ENCODE peak calls at places on chromosomes 11 and 22, in ten cellular contexts. C is foreskin fibroblast; F is CD8-positive, alpha-beta T cell; H is gastrocnemius medialis; T is mesothelial cell of epicardium; B is SK-N-SH; K is fibroblast of lung; G is GM12865; Z is CD4-positive, alpha-beta T cell; P is endothelial cell. U is an unnamed sample.

GRCh38 chr11:121476379-121477032 is 23.7 kb upstream of the SORL1-AS1 start:
- DNase-seq in C (no peak), F (no peak), H (no peak), T (no peak), B (no peak), K (no peak), G (no peak), Z (no peak), P (no peak), U (no peak)

GRCh38 chr11:2625183-2625582 is 74.6 kb downstream of the KCNQ1OT1 start:
- DNase-seq in C (no peak), F (no peak), H (no peak), T (no peak), B (no peak), K (no peak), G (no peak), Z (no peak), P (no peak), U (no peak)

GRCh38 chr11:69771466-69771865 is 3.7 kb downstream of the FGF4 start:
- DNase-seq in C (no peak), F (no peak), H (no peak), T (no peak), B (no peak), K (no peak), G (no peak), Z (no peak), P (no peak), U (no peak)

GRCh38 chr11:117677729-117678310 is 119.2 kb downstream of the DSCAML1 start:
- DNase-seq in C (no peak), F (no peak), H (no peak), T (no peak), B (no peak), K (no peak), G (no peak), Z (no peak), P (no peak), U (no peak)

GRCh38 chr22:40235418-40235817 is 57.7 kb downstream of the TNRC6B start:
- DNase-seq in C (no peak), F (no peak), H (no peak), T (no peak), B (no peak), K (peak), G (no peak), Z (no peak), P (no peak), U (no peak)

GRCh38 chr11:30585892-30586250 is 282 bp downstream of the MPPED2 start:
- DNase-seq in C (no peak), F (no peak), H (no peak), T (peak), B (peak), K (no peak), G (no peak), Z (no peak), P (peak), U (no peak)

GRCh38 chr11:30546334-30546733 is 39.8 kb downstream of the MPPED2 start:
- DNase-seq in C (no peak), F (no peak), H (no peak), T (no peak), B (no peak), K (no peak), G (no peak), Z (no peak), P (no peak), U (no peak)

GRCh38 chr11:119427279-119427678 is 4.3 kb upstream of the THY1 start:
- DNase-seq in C (no peak), F (no peak), H (no peak), T (no peak), B (no peak), K (no peak), G (no peak), Z (no peak), P (no peak), U (peak)

GRCh38 chr22:49349841-49350381 is 477.8 kb downstream of the BRD1 start:
- DNase-seq in C (no peak), F (no peak), H (no peak), T (no peak), B (no peak), K (no peak), G (no peak), Z (no peak), P (no peak), U (no peak)

GRCh38 chr11:58659404-58659803 is 36.9 kb downstream of the CNTF start:
- DNase-seq in C (no peak), F (no peak), H (no peak), T (no peak), B (no peak), K (no peak), G (no peak), Z (no peak), P (no peak), U (no peak)

GRCh38 chr11:101003468-101003867 is 126.1 kb downstream of the PGR start:
- DNase-seq in C (no peak), F (no peak), H (no peak), T (no peak), B (peak), K (no peak), G (peak), Z (no peak), P (no peak), U (no peak)

GRCh38 chr11:31419138-31419537 is 49.5 kb downstream of the DNAJC24 start:
- DNase-seq in C (no peak), F (no peak), H (no peak), T (no peak), B (no peak), K (peak), G (no peak), Z (no peak), P (no peak), U (no peak)

GRCh38 chr11:126104420-126104819 is 41.8 kb upstream of the CDON start:
- DNase-seq in C (no peak), F (no peak), H (no peak), T (no peak), B (no peak), K (no peak), G (no peak), Z (no peak), P (no peak), U (no peak)

GRCh38 chr11:34068098-34068497 is 16.6 kb downstream of the CAPRIN1 start:
- DNase-seq in C (no peak), F (no peak), H (no peak), T (no peak), B (no peak), K (peak), G (no peak), Z (no peak), P (no peak), U (peak)

GRCh38 chr11:116857936-116858335 is 20.5 kb upstream of the APOA1 start:
- DNase-seq in C (no peak), F (no peak), H (no peak), T (no peak), B (peak), K (peak), G (no peak), Z (no peak), P (no peak), U (peak)

GRCh38 chr22:21775061-21775460 is 39.5 kb upstream of the YPEL1 start:
- DNase-seq in C (peak), F (no peak), H (no peak), T (no peak), B (no peak), K (peak), G (no peak), Z (no peak), P (no peak), U (peak)
- TF ChIP-seq CTCF in C (no peak), F (no peak), H (no peak), T (no peak), B (no peak), K (no peak), G (no peak), Z (no peak), P (no peak), U (no peak)

GRCh38 chr11:102589047-102589459 is 36.1 kb downstream of the MMP20 start:
- DNase-seq in C (no peak), F (no peak), H (no peak), T (no peak), B (no peak), K (no peak), G (peak), Z (no peak), P (no peak), U (no peak)

GRCh38 chr11:102590646-102591045 is 34.5 kb downstream of the MMP20 start:
- DNase-seq in C (no peak), F (no peak), H (no peak), T (no peak), B (no peak), K (no peak), G (no peak), Z (no peak), P (no peak), U (no peak)

GRCh38 chr11:102596578-102596977 is 28.6 kb downstream of the MMP20 start:
- DNase-seq in C (no peak), F (no peak), H (no peak), T (no peak), B (no peak), K (no peak), G (no peak), Z (no peak), P (no peak), U (no peak)

GRCh38 chr11:102591160-102591718 is 33.9 kb downstream of the MMP20 start:
- DNase-seq in C (no peak), F (no peak), H (no peak), T (no peak), B (no peak), K (no peak), G (no peak), Z (no peak), P (no peak), U (no peak)

GRCh38 chr11:102592634-102593581 is 32.2 kb downstream of the MMP20 start:
- DNase-seq in C (no peak), F (no peak), H (no peak), T (no peak), B (peak), K (peak), G (peak), Z (no peak), P (no peak), U (peak)
- TF ChIP-seq CTCF in C (peak), F (no peak), H (no peak), T (peak), B (peak), K (peak), G (peak), Z (no peak), P (peak), U (peak)

DNA sequence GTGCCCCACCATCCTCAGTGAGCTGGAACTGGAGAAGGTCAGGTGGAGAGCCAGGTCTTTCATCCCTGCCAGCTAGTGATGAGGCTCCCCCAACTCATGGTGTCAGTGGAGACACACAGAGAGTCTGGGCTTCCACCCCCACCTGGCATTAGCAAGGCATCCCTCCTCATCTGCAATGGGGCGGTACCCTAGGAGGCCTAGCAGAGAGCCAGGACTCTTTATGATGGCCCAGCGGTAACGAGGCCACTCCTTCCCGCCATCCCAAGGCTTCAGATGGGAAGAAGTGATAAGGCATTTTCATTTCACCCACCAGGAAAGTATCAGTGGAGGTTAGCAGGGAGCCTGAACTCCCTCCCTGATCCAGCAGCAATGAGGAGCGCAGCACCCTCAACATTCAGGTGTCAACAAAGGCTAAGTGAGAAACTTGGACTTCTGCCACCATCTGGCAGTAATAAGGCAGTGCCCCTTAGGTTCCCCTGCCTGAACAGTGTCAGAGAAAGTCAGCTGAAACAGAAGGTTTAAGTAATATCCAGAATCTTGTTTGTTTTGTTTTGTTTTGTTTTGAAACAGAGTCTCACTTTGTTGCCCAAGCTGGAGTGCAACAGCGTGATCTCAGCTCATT is 40.5 kb upstream of the FBLN1 start:
- DNase-seq in C (no peak), F (no peak), H (no peak), T (no peak), B (no peak), K (no peak), G (peak), Z (no peak), P (no peak), U (no peak)
- TF ChIP-seq CTCF in C (no peak), F (no peak), H (no peak), T (no peak), B (no peak), K (no peak), G (no peak), Z (no peak), P (peak), U (no peak)

DNA sequence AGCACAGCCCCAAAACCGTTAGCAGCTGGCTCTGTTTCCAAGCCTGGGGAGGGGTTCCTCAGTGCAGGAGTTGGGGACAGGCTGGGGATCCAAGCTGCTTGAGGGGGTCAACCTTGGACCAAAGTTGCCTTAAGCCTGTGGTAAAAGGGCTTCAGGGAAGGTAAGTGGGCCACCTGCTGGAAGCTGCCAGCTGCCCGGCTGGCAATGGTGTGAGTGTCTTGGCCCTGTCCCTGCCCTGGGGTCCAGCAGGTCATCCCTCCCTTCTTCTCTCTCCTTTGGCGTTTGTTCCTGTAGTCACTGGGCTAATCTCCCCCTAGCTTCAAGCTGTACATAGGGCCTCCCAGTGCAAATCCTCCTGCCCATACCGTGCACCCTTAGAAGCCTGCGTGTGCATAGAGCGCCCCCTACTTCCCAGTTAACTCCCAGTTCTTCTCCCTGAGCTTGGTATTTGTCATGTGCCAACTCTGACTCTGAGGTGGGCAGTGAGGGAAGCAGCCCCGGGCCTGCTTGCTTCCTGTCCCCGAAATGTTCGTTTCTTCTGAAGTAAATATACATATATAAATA is 4.4 kb downstream of the TMEM258 start:
- DNase-seq in C (no peak), F (no peak), H (no peak), T (no peak), B (peak), K (peak), G (peak), Z (no peak), P (peak), U (peak)
- TF ChIP-seq CTCF in C (peak), F (no peak), H (no peak), T (peak), B (peak), K (peak), G (peak), Z (no peak), P (peak), U (peak)

DNA sequence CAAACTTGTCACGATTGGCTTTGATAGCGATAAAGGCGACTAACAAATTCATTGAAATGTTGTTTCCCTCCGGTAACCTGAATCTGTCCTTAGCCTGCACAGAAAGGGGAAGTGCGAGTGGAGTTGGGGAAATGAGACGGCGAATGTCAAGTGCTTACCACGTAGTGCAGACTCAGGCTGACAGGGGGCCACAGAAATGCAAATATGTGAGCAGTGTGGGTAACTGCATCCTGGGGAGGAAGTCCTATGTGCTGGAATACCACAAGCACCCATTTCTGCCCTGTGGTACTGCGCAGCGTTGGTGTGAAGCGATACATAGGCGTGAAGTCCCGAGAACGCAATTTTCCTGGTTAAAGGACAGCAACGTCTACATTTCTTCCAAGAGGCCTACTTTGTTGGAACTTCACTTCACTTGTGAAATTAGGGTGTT is 869 bp upstream of the EIF4ENIF1 start:
- DNase-seq in C (peak), F (peak), H (peak), T (peak), B (peak), K (peak), G (peak), Z (peak), P (peak), U (peak)
- TF ChIP-seq CTCF in C (no peak), F (peak), H (no peak), T (no peak), B (peak), K (peak), G (no peak), Z (no peak), P (no peak), U (no peak)

GRCh38 chr22:45934659-45935341 is 42.2 kb downstream of the WNT7B start:
- DNase-seq in C (peak), F (no peak), H (no peak), T (peak), B (peak), K (peak), G (no peak), Z (no peak), P (no peak), U (peak)
- TF ChIP-seq CTCF in C (no peak), F (no peak), H (no peak), T (no peak), B (no peak), K (no peak), G (no peak), Z (no peak), P (no peak), U (no peak)

GRCh38 chr22:19818264-19819208 is 36.1 kb downstream of the GNB1L start:
- DNase-seq in C (no peak), F (no peak), H (no peak), T (peak), B (peak), K (no peak), G (no peak), Z (no peak), P (peak), U (no peak)
- TF ChIP-seq CTCF in C (no peak), F (no peak), H (no peak), T (no peak), B (no peak), K (no peak), G (no peak), Z (no peak), P (no peak), U (no peak)

DNA sequence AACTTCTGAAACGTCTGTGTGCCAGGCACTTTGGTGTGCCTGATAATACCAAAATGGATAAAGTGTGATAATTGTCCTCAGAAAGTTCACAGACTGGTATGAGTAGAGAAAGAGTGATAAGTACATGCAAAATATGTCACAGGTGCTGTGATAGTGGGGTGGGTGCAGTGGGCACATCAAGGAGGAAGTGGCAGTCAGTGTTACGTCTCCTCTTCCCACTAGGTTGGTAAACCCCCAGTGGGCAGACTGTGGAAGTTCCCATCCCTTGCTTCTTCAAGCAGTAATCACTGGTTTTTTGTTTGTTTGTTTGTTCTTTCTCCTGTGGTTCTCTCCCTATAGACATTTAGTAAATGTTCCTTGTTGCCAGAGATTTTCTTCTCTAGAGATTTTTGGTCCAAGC is 5.4 kb downstream of the RNF121 start:
- DNase-seq in C (no peak), F (no peak), H (no peak), T (no peak), B (no peak), K (no peak), G (peak), Z (no peak), P (no peak), U (no peak)
- TF ChIP-seq CTCF in C (no peak), F (no peak), H (no peak), T (no peak), B (no peak), K (no peak), G (peak), Z (no peak), P (no peak), U (no peak)

GRCh38 chr22:17780116-17780740 is 6.0 kb upstream of the BID start:
- DNase-seq in C (no peak), F (no peak), H (no peak), T (no peak), B (no peak), K (no peak), G (peak), Z (no peak), P (no peak), U (no peak)

GRCh38 chr22:17779286-17780115 is 5.2 kb upstream of the BID start:
- DNase-seq in C (no peak), F (no peak), H (no peak), T (no peak), B (no peak), K (no peak), G (peak), Z (no peak), P (no peak), U (no peak)

GRCh38 chr22:17781319-17782031 is 7.2 kb upstream of the BID start:
- DNase-seq in C (peak), F (peak), H (no peak), T (peak), B (peak), K (peak), G (peak), Z (no peak), P (no peak), U (peak)

GRCh38 chr22:17782158-17782557 is 7.9 kb upstream of the BID start:
- DNase-seq in C (no peak), F (no peak), H (no peak), T (no peak), B (no peak), K (no peak), G (no peak), Z (no peak), P (no peak), U (no peak)

DNA sequence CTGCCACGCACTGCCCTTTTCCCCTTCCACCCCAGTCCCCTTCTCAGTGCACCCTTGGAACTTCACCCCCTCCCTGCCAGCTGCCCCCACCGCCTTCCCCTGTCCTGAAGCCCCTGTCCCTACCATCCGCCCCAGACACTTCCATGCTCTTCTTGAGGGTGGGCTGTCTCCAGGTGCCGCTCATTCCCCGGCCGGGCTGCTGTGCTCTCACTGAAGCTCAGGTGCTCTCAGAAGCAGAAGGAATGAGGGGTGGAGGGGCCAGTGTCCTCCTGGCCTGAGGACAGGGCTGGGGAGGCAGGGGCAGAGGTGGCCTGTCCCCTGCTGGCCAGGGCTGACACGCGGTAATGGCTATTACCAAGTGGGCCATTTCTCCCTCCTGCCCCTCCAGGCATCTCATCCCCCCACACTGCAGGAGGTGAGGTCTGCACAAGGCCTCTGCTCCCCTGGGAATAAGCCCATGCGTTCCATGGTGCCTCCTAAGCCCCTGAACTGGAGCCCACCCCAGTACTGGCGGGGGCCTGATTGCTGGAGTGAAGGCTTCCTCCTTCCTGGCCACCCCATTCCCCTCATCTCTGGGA is 6.6 kb upstream of the BID start:
- DNase-seq in C (no peak), F (no peak), H (no peak), T (no peak), B (no peak), K (no peak), G (no peak), Z (no peak), P (no peak), U (no peak)
- TF ChIP-seq CTCF in C (no peak), F (no peak), H (no peak), T (no peak), B (no peak), K (no peak), G (no peak), Z (no peak), P (no peak), U (no peak)